ENCODE peak calls at places on chromosomes 12 and 14, in nine cellular contexts. M is head of caudate nucleus, H is GM12892, G is left kidney, A is HS-27A, Q is mesenchymal stem cell, I is left cardiac atrium, V is colonic mucosa, S is ovary. T is an unnamed sample.

GRCh38 chr14:95943699-95944098 is 67.1 kb downstream of the TUNAR start:
- DNase-seq in M (no peak), H (no peak), G (peak), A (no peak), Q (no peak), I (no peak), V (no peak), S (no peak), T (peak)

GRCh38 chr14:24673534-24674203 is 39.7 kb upstream of the GZMB start:
- DNase-seq in M (no peak), H (no peak), G (no peak), A (no peak), Q (no peak), I (no peak), V (no peak), S (no peak), T (no peak)

GRCh38 chr14:65354715-65355114 is 57.8 kb upstream of the FUT8 start:
- DNase-seq in M (no peak), H (no peak), G (no peak), A (no peak), Q (no peak), I (no peak), V (no peak), S (no peak), T (no peak)

GRCh38 chr14:82482345-82482744 is 948.7 kb upstream of the SEL1L start:
- DNase-seq in M (no peak), H (no peak), G (no peak), A (no peak), Q (no peak), I (no peak), V (no peak), S (no peak), T (no peak)

GRCh38 chr12:54565658-54566552 is 16.5 kb downstream of the PDE1B start:
- DNase-seq in M (no peak), H (no peak), G (peak), A (no peak), Q (no peak), I (no peak), V (no peak), S (no peak), T (peak)

GRCh38 chr14:35196571-35196970 is 74.2 kb downstream of the PRORP start:
- DNase-seq in M (no peak), H (no peak), G (peak), A (no peak), Q (peak), I (no peak), V (no peak), S (no peak), T (no peak)

GRCh38 chr14:89040438-89041244 is 216.2 kb downstream of the TTC8 start:
- DNase-seq in M (peak), H (peak), G (peak), A (peak), Q (peak), I (peak), V (peak), S (peak), T (peak)

GRCh38 chr12:7542813-7543212 is 39.2 kb upstream of the CD163 start:
- DNase-seq in M (no peak), H (no peak), G (peak), A (no peak), Q (peak), I (no peak), V (no peak), S (no peak), T (no peak)

GRCh38 chr12:1606021-1606622 is 11.7 kb upstream of the FBXL14 start:
- DNase-seq in M (peak), H (no peak), G (peak), A (peak), Q (peak), I (peak), V (peak), S (peak), T (peak)

GRCh38 chr12:4240161-4240783 is 33.3 kb upstream of the CCND2 start:
- DNase-seq in M (no peak), H (no peak), G (no peak), A (no peak), Q (no peak), I (no peak), V (no peak), S (no peak), T (no peak)

GRCh38 chr12:123602651-123603195 is 824 bp downstream of the DDX55 start:
- DNase-seq in M (no peak), H (no peak), G (peak), A (no peak), Q (peak), I (no peak), V (no peak), S (no peak), T (no peak)

GRCh38 chr14:35248476-35248788 is 43.8 kb upstream of the PSMA6 start:
- DNase-seq in M (no peak), H (no peak), G (no peak), A (no peak), Q (no peak), I (no peak), V (no peak), S (no peak), T (no peak)

GRCh38 chr14:20714593-20715250 is 26.2 kb downstream of the ANG start:
- DNase-seq in M (peak), H (no peak), G (no peak), A (no peak), Q (no peak), I (peak), V (peak), S (peak), T (no peak)

GRCh38 chr12:81255456-81255855 is 177.6 kb downstream of the ACSS3 start:
- DNase-seq in M (no peak), H (no peak), G (no peak), A (no peak), Q (no peak), I (no peak), V (no peak), S (no peak), T (no peak)